ENCODE peak calls at places on chromosome 1, in ten cellular contexts. M, K, H, Q, U, P, G, V, O and X are unnamed samples.

GRCh38 chr1:246219508-246220030 is 287.5 kb downstream of the SMYD3 start:
- DNase-seq in P (no peak), G (peak; percentile 11), U (no peak), M (no peak), O (peak; percentile 47), V (no peak), Q (peak; percentile 52), H (no peak), K (peak; percentile 12), X (no peak)

GRCh38 chr1:116819081-116819480 is 64.9 kb downstream of the CD2 start:
- DNase-seq in O (no peak), Q (peak; percentile 60), K (no peak), P (no peak), U (no peak), V (no peak), H (no peak), M (no peak), G (no peak), X (no peak)

GRCh38 chr1:214058071-214058470 is 70.3 kb downstream of the PROX1 start:
- DNase-seq in V (no peak), G (no peak), Q (no peak), U (no peak), K (no peak), M (no peak), P (no peak), H (no peak), O (no peak), X (no peak)

GRCh38 chr1:147539122-147539575 is 2.2 kb upstream of the BCL9 start:
- DNase-seq in O (no peak), G (peak; percentile 92), H (no peak), U (no peak), Q (peak; percentile 97), M (no peak), P (no peak), K (peak; percentile 70), V (peak; percentile 74), X (peak; percentile 57)

GRCh38 chr1:3858231-3858981 is 1.1 kb downstream of the DFFB start:
- DNase-seq in H (no peak), U (no peak), K (peak; percentile 53), M (no peak), V (peak; percentile 67), P (no peak), Q (peak; percentile 64), G (peak; percentile 39), O (no peak), X (no peak)

GRCh38 chr1:31263408-31263807 is 23.7 kb upstream of the NKAIN1 start:
- DNase-seq in U (no peak), H (no peak), M (no peak), V (no peak), P (no peak), K (no peak), Q (no peak), O (no peak), G (no peak), X (no peak)

GRCh38 chr1:64515427-64515826 is 45.5 kb downstream of the CACHD1 start:
- DNase-seq in M (no peak), O (no peak), P (no peak), U (no peak), K (peak; percentile 59), V (peak; percentile 74), Q (peak; percentile 87), G (peak; percentile 90), H (peak; percentile 74), X (peak; percentile 58)

GRCh38 chr1:174623640-174624039 is 175.9 kb downstream of the GPR52 start:
- DNase-seq in U (no peak), V (no peak), P (no peak), Q (no peak), K (no peak), G (no peak), O (no peak), M (no peak), H (no peak), X (no peak)

GRCh38 chr1:24266398-24266941 is 52.7 kb upstream of the GRHL3 start:
- DNase-seq in G (peak; percentile 74), M (no peak), K (peak; percentile 67), Q (peak; percentile 67), V (no peak), U (no peak), O (no peak), H (no peak), P (no peak), X (no peak)

GRCh38 chr1:168836469-168836868 is 107.5 kb upstream of the DPT start:
- DNase-seq in H (no peak), Q (no peak), O (no peak), G (no peak), P (no peak), K (no peak), V (no peak), U (no peak), M (no peak), X (no peak)

GRCh38 chr1:168834225-168834872 is 105.3 kb upstream of the DPT start:
- DNase-seq in V (no peak), O (no peak), G (peak; percentile 24), U (no peak), Q (no peak), P (no peak), K (peak; percentile 21), H (no peak), M (no peak), X (no peak)

GRCh38 chr1:168835791-168836190 is 106.8 kb upstream of the DPT start:
- DNase-seq in U (no peak), O (no peak), Q (no peak), P (no peak), V (no peak), H (no peak), G (no peak), K (peak; percentile 51), M (no peak), X (no peak)

GRCh38 chr1:168833801-168834224 is 104.8 kb upstream of the DPT start:
- DNase-seq in O (no peak), M (no peak), Q (no peak), K (no peak), G (no peak), U (no peak), P (no peak), V (no peak), H (no peak), X (no peak)

DNA sequence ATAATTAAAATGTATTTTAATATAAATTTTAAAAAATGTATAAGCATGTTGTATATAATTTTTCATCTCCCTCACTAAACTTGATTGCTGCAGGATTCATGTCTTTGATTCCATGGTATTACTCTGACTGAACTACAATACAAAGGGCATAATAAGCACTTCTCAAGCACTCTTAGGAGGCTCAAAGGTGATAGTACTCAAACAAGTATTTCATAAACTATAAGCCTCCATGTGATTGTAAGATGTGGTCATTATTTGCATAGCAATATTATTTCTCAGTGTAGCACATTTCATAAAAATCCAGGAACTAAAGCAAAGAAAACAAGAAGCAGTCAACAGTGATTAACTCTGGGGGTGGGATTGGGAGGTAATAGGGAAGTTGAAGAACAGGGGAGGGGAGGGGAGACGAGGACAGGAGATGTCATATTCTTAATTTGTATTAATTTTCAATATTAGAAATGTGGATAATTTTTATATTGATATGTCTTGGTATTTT is 106.2 kb upstream of the DPT start:
- DNase-seq in P (no peak), K (no peak), U (no peak), H (no peak), V (no peak), G (no peak), O (no peak), M (no peak), Q (no peak), X (no peak)
- TF ChIP-seq CTCF in P (no peak), K (no peak), U (no peak), H (no peak), V (no peak), G (no peak), O (no peak), M (no peak), Q (no peak), X (no peak)

DNA sequence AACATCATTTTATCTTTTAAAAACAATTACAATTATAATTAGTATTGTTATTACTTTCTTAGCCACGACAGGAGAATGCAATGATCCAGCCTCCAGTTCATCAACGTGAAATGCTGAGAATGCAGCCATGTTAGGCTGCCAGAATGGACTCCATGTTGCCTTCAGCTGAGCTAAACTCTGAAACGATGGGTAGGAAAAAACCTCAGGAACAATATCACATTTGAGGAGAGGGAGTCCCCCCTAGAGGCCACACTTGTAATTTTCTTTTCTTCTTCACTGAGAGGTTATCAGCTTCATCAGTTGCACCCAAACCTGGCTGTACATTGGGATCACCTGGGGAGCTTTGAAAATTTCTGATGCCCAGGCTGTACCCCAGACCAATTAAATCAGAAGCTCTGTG is 34.6 kb upstream of the DNAH14 start:
- DNase-seq in P (no peak), H (no peak), O (no peak), Q (peak; percentile 22), G (peak; percentile 13), V (no peak), K (no peak), M (no peak), U (no peak), X (no peak)
- TF ChIP-seq CTCF in P (peak; percentile 35), H (no peak), O (no peak), Q (peak; percentile 31), G (no peak), V (peak; percentile 6), K (no peak), M (no peak), U (peak; percentile 43), X (no peak)

DNA sequence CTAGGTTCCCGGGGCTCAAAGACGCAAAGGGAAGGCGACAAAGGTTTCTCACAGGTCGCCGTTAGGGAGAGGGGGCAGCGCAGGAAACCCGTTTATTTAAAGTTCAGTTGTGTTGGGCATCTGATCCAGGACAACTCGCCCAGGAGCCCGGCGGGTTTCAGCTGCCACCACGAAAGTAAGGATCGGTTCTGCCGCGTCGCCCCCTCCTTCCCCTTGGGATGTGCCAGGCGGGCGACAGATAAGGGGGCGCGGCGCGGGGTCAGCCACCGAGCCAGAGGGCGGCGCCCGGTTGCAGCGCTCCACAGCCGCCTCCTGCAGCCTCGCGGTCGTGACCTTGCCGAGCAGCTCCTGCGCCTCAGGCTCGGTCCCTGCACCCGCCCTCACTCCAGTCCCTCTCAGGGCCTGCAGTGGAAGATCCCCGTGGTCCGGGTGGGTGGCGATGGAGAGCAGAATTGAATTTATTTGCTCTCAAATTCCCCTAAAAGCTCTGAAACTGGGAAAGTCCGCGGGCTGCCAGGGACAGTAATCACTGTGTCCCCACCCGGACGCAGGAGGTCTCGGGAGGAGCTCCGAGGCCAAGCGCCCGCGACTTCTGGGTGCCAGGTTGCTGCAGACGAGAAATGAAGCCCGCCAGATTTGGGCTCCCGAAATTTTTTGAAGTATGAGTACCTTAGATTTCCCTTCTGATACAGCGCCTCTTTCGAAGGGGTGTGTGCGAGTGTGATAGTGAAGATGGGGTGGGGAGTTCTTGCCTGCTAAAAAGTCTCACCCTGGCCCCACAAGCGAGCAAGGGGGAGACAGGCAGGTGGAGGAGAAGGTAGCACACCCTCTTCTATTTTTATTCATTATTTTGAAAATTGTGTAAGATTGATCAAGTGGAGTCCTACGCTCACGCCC is 28.4 kb upstream of the NFIA start:
- DNase-seq in P (no peak), G (peak; percentile 27), U (no peak), K (no peak), H (no peak), M (no peak), V (peak; percentile 59), Q (no peak), O (no peak), X (no peak)
- TF ChIP-seq CTCF in P (no peak), G (peak; percentile 10), U (no peak), K (no peak), H (no peak), M (no peak), V (no peak), Q (no peak), O (no peak), X (no peak)

DNA sequence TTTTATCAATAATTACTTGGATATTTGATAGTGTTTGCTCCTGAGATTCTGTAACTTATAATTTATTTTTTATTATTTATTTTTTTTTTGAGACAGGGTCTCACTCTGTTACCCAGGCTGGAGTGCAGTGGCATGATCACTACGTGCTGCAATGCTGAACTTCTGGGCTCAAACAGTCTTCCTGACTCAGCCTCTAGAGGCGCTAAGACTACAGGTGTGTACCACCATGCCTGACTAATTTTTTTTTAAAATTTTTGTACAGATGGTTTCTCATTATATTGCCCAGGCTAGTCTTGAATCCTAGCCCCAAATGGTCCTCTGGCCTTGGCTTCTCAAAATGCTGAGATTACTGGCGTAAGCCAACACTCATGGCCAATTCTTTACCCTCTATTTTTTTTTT is 845.5 kb upstream of the ADGRL4 start:
- DNase-seq in U (no peak), H (no peak), G (no peak), V (no peak), O (no peak), M (no peak), P (no peak), Q (no peak), K (peak; percentile 26), X (no peak)
- TF ChIP-seq CTCF in U (no peak), H (no peak), G (no peak), V (peak; percentile 37), O (peak; percentile 10), M (no peak), P (no peak), Q (peak; percentile 42), K (peak; percentile 36), X (no peak)